ENCODE peak calls at places on chromosomes 7 and 10, in six cellular contexts. One of them, this sample, is unnamed.

GRCh38 chr7:80027616-80028173 is 106.9 kb upstream of the GNAI1 start:
- DNase-seq in K562: no peak
- DNase-seq in GM12878: no peak
- DNase-seq in IMR-90: no peak
- DNase-seq in HepG2: no peak
- DNase-seq in A549: no peak
- DNase-seq in this sample: no peak

GRCh38 chr10:86295351-86295750 is 71.2 kb downstream of the GRID1 start:
- DNase-seq in IMR-90: no peak
- DNase-seq in K562: no peak
- DNase-seq in A549: no peak
- DNase-seq in GM12878: no peak
- DNase-seq in HepG2: no peak
- DNase-seq in this sample: no peak

GRCh38 chr10:119208553-119208940 is 1.2 kb downstream of the GRK5 start:
- DNase-seq in K562: no peak
- DNase-seq in IMR-90: no peak
- DNase-seq in HepG2: no peak
- DNase-seq in A549: no peak
- DNase-seq in GM12878: no peak
- DNase-seq in this sample: no peak

GRCh38 chr10:13670311-13670710 is 83.5 kb downstream of the PRPF18 start:
- DNase-seq in GM12878: no peak
- DNase-seq in HepG2: no peak
- DNase-seq in K562: no peak
- DNase-seq in IMR-90: no peak
- DNase-seq in A549: no peak
- DNase-seq in this sample: no peak

GRCh38 chr10:45461034-45461433 is 87.0 kb downstream of the ALOX5 start:
- DNase-seq in IMR-90: peak
- DNase-seq in K562: no peak
- DNase-seq in GM12878: peak
- DNase-seq in A549: no peak
- DNase-seq in HepG2: no peak
- DNase-seq in this sample: no peak

GRCh38 chr7:85583225-85583672 is 396.4 kb upstream of the SEMA3D start:
- DNase-seq in HepG2: no peak
- DNase-seq in IMR-90: no peak
- DNase-seq in K562: no peak
- DNase-seq in A549: no peak
- DNase-seq in GM12878: no peak
- DNase-seq in this sample: no peak

GRCh38 chr10:102146971-102147428 is 5.2 kb upstream of the NOLC1 start:
- DNase-seq in HepG2: no peak
- DNase-seq in K562: no peak
- DNase-seq in GM12878: no peak
- DNase-seq in A549: no peak
- DNase-seq in IMR-90: no peak
- DNase-seq in this sample: no peak

GRCh38 chr7:96297873-96298272 is 24.0 kb downstream of the SLC25A13 start:
- DNase-seq in HepG2: peak
- DNase-seq in K562: no peak
- DNase-seq in GM12878: no peak
- DNase-seq in IMR-90: no peak
- DNase-seq in A549: no peak
- DNase-seq in this sample: no peak

GRCh38 chr7:138481447-138482380 is 21.7 kb downstream of the TRIM24 start:
- DNase-seq in GM12878: no peak
- DNase-seq in A549: no peak
- DNase-seq in IMR-90: no peak
- DNase-seq in K562: no peak
- DNase-seq in HepG2: no peak
- DNase-seq in this sample: no peak

GRCh38 chr10:133030791-133031190 is 56.9 kb upstream of the ADGRA1 start:
- DNase-seq in GM12878: no peak
- DNase-seq in HepG2: no peak
- DNase-seq in A549: no peak
- DNase-seq in IMR-90: no peak
- DNase-seq in K562: no peak
- DNase-seq in this sample: no peak

GRCh38 chr10:97792058-97792721 is 20.4 kb upstream of the SFRP5 start:
- DNase-seq in A549: peak
- DNase-seq in HepG2: peak
- DNase-seq in GM12878: no peak
- DNase-seq in K562: peak
- DNase-seq in IMR-90: peak
- DNase-seq in this sample: peak

GRCh38 chr10:72490951-72491350 is 134.9 kb downstream of the MICU1 start:
- DNase-seq in K562: no peak
- DNase-seq in GM12878: no peak
- DNase-seq in HepG2: no peak
- DNase-seq in IMR-90: peak
- DNase-seq in A549: no peak
- DNase-seq in this sample: no peak

GRCh38 chr10:52216852-52217251 is 97.2 kb upstream of the DKK1 start:
- DNase-seq in HepG2: no peak
- DNase-seq in IMR-90: peak
- DNase-seq in K562: no peak
- DNase-seq in GM12878: peak
- DNase-seq in A549: no peak
- DNase-seq in this sample: peak

GRCh38 chr7:47400001-47400400 is 181.9 kb downstream of the TNS3 start:
- DNase-seq in HepG2: no peak
- DNase-seq in GM12878: no peak
- DNase-seq in K562: no peak
- DNase-seq in IMR-90: no peak
- DNase-seq in A549: no peak
- DNase-seq in this sample: no peak

GRCh38 chr7:952548-953441 is 1.7 kb downstream of the ADAP1 start:
- DNase-seq in A549: no peak
- DNase-seq in K562: no peak
- DNase-seq in HepG2: no peak
- DNase-seq in GM12878: no peak
- DNase-seq in IMR-90: no peak
- DNase-seq in this sample: no peak

GRCh38 chr10:76244061-76244686 is 812.8 kb downstream of the LRMDA start:
- DNase-seq in A549: no peak
- DNase-seq in HepG2: no peak
- DNase-seq in IMR-90: no peak
- DNase-seq in K562: no peak
- DNase-seq in GM12878: no peak
- DNase-seq in this sample: no peak

GRCh38 chr10:29841724-29842649 is 207.2 kb upstream of the SVIL start:
- DNase-seq in A549: peak
- DNase-seq in HepG2: peak
- DNase-seq in GM12878: no peak
- DNase-seq in K562: no peak
- DNase-seq in IMR-90: peak
- DNase-seq in this sample: no peak

GRCh38 chr7:7693881-7694280 is 24.5 kb downstream of the RPA3 start:
- DNase-seq in A549: peak
- DNase-seq in IMR-90: peak
- DNase-seq in K562: no peak
- DNase-seq in GM12878: no peak
- DNase-seq in HepG2: peak
- DNase-seq in this sample: no peak

GRCh38 chr10:128061306-128062300 is 64.6 kb downstream of the MKI67 start:
- DNase-seq in K562: no peak
- DNase-seq in GM12878: no peak
- DNase-seq in IMR-90: no peak
- DNase-seq in HepG2: no peak
- DNase-seq in A549: no peak
- DNase-seq in this sample: no peak

GRCh38 chr10:90462761-90463160 is 395.1 kb downstream of the HTR7 start:
- DNase-seq in K562: no peak
- DNase-seq in HepG2: no peak
- DNase-seq in IMR-90: peak
- DNase-seq in GM12878: no peak
- DNase-seq in A549: no peak
- DNase-seq in this sample: no peak

GRCh38 chr10:26555719-26556368 is 117.7 kb downstream of the APBB1IP start:
- DNase-seq in K562: no peak
- DNase-seq in GM12878: no peak
- DNase-seq in HepG2: peak
- DNase-seq in A549: peak
- DNase-seq in IMR-90: no peak
- DNase-seq in this sample: no peak

GRCh38 chr10:3126249-3126648 is 46.3 kb downstream of the PITRM1 start:
- DNase-seq in IMR-90: no peak
- DNase-seq in A549: no peak
- DNase-seq in K562: no peak
- DNase-seq in HepG2: no peak
- DNase-seq in GM12878: no peak
- DNase-seq in this sample: no peak

GRCh38 chr7:91875851-91876250 is 4.7 kb downstream of the MTERF1 start:
- DNase-seq in GM12878: no peak
- DNase-seq in IMR-90: no peak
- DNase-seq in HepG2: no peak
- DNase-seq in K562: no peak
- DNase-seq in A549: no peak
- DNase-seq in this sample: no peak

GRCh38 chr7:51240868-51241267 is 75.7 kb downstream of the COBL start:
- DNase-seq in GM12878: no peak
- DNase-seq in HepG2: no peak
- DNase-seq in K562: no peak
- DNase-seq in A549: no peak
- DNase-seq in IMR-90: no peak
- DNase-seq in this sample: no peak

GRCh38 chr7:2218444-2218785 is 14.3 kb downstream of the MAD1L1 start:
- DNase-seq in IMR-90: no peak
- DNase-seq in K562: no peak
- DNase-seq in GM12878: no peak
- DNase-seq in HepG2: no peak
- DNase-seq in A549: no peak
- DNase-seq in this sample: no peak

GRCh38 chr7:108340856-108341411 is 115.3 kb downstream of the NRCAM start:
- DNase-seq in K562: no peak
- DNase-seq in GM12878: no peak
- DNase-seq in IMR-90: no peak
- DNase-seq in HepG2: peak
- DNase-seq in A549: no peak
- DNase-seq in this sample: no peak

GRCh38 chr7:110988890-110989501 is 101.9 kb upstream of the LRRN3 start:
- DNase-seq in A549: no peak
- DNase-seq in K562: no peak
- DNase-seq in IMR-90: peak
- DNase-seq in HepG2: no peak
- DNase-seq in GM12878: no peak
- DNase-seq in this sample: no peak

GRCh38 chr7:28156401-28156800 is 24.2 kb downstream of the JAZF1 start:
- DNase-seq in A549: no peak
- DNase-seq in K562: no peak
- DNase-seq in HepG2: no peak
- DNase-seq in IMR-90: no peak
- DNase-seq in GM12878: no peak
- DNase-seq in this sample: no peak

GRCh38 chr10:124737221-124737620 is 7.0 kb downstream of the FAM53B start:
- DNase-seq in K562: no peak
- DNase-seq in IMR-90: no peak
- DNase-seq in A549: no peak
- DNase-seq in HepG2: no peak
- DNase-seq in GM12878: no peak
- DNase-seq in this sample: no peak

GRCh38 chr10:106652279-106652678 is 512.2 kb downstream of the SORCS1 start:
- DNase-seq in GM12878: peak
- DNase-seq in IMR-90: no peak
- DNase-seq in HepG2: no peak
- DNase-seq in A549: no peak
- DNase-seq in K562: no peak
- DNase-seq in this sample: peak
- TF ChIP-seq BHLHE40 in GM12878: no peak
- TF ChIP-seq BHLHE40 in IMR-90: no peak
- TF ChIP-seq BHLHE40 in HepG2: no peak
- TF ChIP-seq BHLHE40 in A549: no peak
- TF ChIP-seq BHLHE40 in K562: no peak
- TF ChIP-seq BHLHE40 in this sample: no peak

GRCh38 chr10:18313146-18313542 is 172.9 kb downstream of the CACNB2 start:
- DNase-seq in A549: no peak
- DNase-seq in IMR-90: no peak
- DNase-seq in K562: no peak
- DNase-seq in GM12878: no peak
- DNase-seq in HepG2: no peak
- DNase-seq in this sample: no peak
- TF ChIP-seq BHLHE40 in A549: no peak
- TF ChIP-seq BHLHE40 in IMR-90: no peak
- TF ChIP-seq BHLHE40 in K562: no peak
- TF ChIP-seq BHLHE40 in GM12878: no peak
- TF ChIP-seq BHLHE40 in HepG2: no peak
- TF ChIP-seq BHLHE40 in this sample: no peak

DNA sequence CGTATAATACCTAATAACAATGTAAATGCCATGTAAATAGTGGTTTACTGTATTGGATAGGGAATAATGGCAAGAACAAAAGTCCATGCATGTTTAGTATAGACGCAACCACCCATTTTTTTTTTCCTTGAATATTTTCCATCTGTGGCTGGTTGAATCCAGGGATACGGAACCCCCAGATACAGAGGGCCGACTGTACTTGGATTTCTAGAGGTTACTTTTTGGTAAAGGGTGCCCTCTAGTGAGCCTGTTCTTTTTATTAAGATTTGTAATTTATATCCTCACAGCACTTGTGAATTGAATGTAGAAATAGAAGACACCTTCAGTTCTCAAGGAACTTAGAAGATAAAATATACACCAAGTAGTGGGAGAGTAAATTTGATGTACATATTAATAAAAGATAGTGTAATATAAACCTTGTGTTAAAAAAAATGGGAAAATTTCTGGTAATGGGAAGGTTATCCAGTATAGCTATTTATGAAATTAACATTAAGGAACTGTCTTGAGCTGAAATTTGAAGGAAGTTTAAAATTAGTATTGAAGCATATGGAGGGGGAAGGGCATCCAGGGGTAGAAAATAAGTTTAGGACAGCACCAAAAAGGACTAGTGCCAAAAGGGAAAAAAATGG is 32.0 kb downstream of the EXOC6 start:
- DNase-seq in HepG2: peak
- DNase-seq in IMR-90: peak
- DNase-seq in A549: peak
- DNase-seq in K562: no peak
- DNase-seq in GM12878: no peak
- DNase-seq in this sample: peak
- TF ChIP-seq BHLHE40 in HepG2: no peak
- TF ChIP-seq BHLHE40 in IMR-90: no peak
- TF ChIP-seq BHLHE40 in A549: no peak
- TF ChIP-seq BHLHE40 in K562: no peak
- TF ChIP-seq BHLHE40 in GM12878: no peak
- TF ChIP-seq BHLHE40 in this sample: no peak

DNA sequence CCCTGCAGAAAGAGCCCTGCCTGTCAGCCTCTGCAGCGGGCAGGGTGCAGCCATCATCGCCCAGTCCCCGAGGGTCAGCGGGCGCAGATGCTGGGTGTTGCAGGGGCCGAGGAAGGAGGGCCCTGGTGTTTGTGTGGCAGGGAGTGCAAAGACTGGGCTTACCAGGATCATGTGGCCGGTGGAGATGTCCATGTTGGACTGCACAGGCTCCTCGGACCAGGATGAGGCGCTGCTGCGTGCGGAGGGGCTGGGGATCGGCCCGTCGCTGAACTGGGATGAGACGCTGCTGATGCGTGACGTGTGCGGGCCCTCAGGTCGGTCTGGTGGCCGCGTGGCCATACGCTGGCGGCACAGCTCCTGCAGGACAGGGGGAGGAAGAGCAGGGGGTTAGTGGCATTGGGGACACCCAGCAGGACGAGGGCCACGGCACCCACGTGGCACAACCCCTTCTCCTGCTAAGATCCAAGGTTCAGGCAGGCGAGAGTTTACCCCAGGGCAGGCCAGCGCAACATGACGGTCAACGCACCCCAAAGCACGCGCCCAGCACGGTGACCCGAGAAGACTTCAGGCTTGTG is 319.5 kb downstream of the DNAJB6 start:
- DNase-seq in A549: peak
- DNase-seq in K562: no peak
- DNase-seq in IMR-90: no peak
- DNase-seq in HepG2: no peak
- DNase-seq in GM12878: no peak
- DNase-seq in this sample: no peak
- TF ChIP-seq BHLHE40 in A549: no peak
- TF ChIP-seq BHLHE40 in K562: no peak
- TF ChIP-seq BHLHE40 in IMR-90: no peak
- TF ChIP-seq BHLHE40 in HepG2: no peak
- TF ChIP-seq BHLHE40 in GM12878: no peak
- TF ChIP-seq BHLHE40 in this sample: no peak